ENCODE peak calls at places on chromosomes 1 and 21, in six cellular contexts. One of them, this sample, is unnamed.

GRCh38 chr1:169484107-169484506 is 1.6 kb downstream of the SLC19A2 start:
- DNase-seq in pons: peak; percentile 20
- DNase-seq in stimulated activated CD4-positive, alpha-beta T cell treated with anti-CD3 and anti-CD28 coated beads, Interleukin-1b, Interleukin-23, amount 100 ng/mL, for 24 hours: no peak
- DNase-seq in GM10248: no peak
- DNase-seq in stomach: no peak
- DNase-seq in EL: no peak
- DNase-seq in this sample: peak; percentile 28

GRCh38 chr1:26831546-26832248 is 5.2 kb downstream of the ZDHHC18 start:
- DNase-seq in pons: no peak
- DNase-seq in stimulated activated CD4-positive, alpha-beta T cell treated with anti-CD3 and anti-CD28 coated beads, Interleukin-1b, Interleukin-23, amount 100 ng/mL, for 24 hours: no peak
- DNase-seq in GM10248: no peak
- DNase-seq in stomach: no peak
- DNase-seq in EL: no peak
- DNase-seq in this sample: no peak

GRCh38 chr21:36698160-36699025 is 522 bp upstream of the SIM2 start:
- DNase-seq in pons: no peak
- DNase-seq in stimulated activated CD4-positive, alpha-beta T cell treated with anti-CD3 and anti-CD28 coated beads, Interleukin-1b, Interleukin-23, amount 100 ng/mL, for 24 hours: no peak
- DNase-seq in GM10248: peak; percentile 18
- DNase-seq in stomach: peak; percentile 77
- DNase-seq in EL: no peak
- DNase-seq in this sample: peak; percentile 68

GRCh38 chr1:243831463-243831862 is 18.6 kb downstream of the AKT3 start:
- DNase-seq in pons: no peak
- DNase-seq in stimulated activated CD4-positive, alpha-beta T cell treated with anti-CD3 and anti-CD28 coated beads, Interleukin-1b, Interleukin-23, amount 100 ng/mL, for 24 hours: no peak
- DNase-seq in GM10248: no peak
- DNase-seq in stomach: no peak
- DNase-seq in EL: no peak
- DNase-seq in this sample: no peak

GRCh38 chr1:243287652-243288051 is 31.8 kb downstream of the SDCCAG8 start:
- DNase-seq in pons: peak; percentile 83
- DNase-seq in stimulated activated CD4-positive, alpha-beta T cell treated with anti-CD3 and anti-CD28 coated beads, Interleukin-1b, Interleukin-23, amount 100 ng/mL, for 24 hours: no peak
- DNase-seq in GM10248: peak; percentile 52
- DNase-seq in stomach: no peak
- DNase-seq in EL: peak; percentile 86
- DNase-seq in this sample: peak; percentile 94

GRCh38 chr21:18424250-18424649 is 20.7 kb upstream of the TMPRSS15 start:
- DNase-seq in pons: no peak
- DNase-seq in stimulated activated CD4-positive, alpha-beta T cell treated with anti-CD3 and anti-CD28 coated beads, Interleukin-1b, Interleukin-23, amount 100 ng/mL, for 24 hours: no peak
- DNase-seq in GM10248: no peak
- DNase-seq in stomach: no peak
- DNase-seq in EL: no peak
- DNase-seq in this sample: no peak

GRCh38 chr21:40054403-40054802 is 187.2 kb downstream of the PCP4 start:
- DNase-seq in pons: no peak
- DNase-seq in stimulated activated CD4-positive, alpha-beta T cell treated with anti-CD3 and anti-CD28 coated beads, Interleukin-1b, Interleukin-23, amount 100 ng/mL, for 24 hours: no peak
- DNase-seq in GM10248: no peak
- DNase-seq in stomach: peak; percentile 87
- DNase-seq in EL: no peak
- DNase-seq in this sample: peak; percentile 77

GRCh38 chr1:84785231-84785630 is 95.0 kb upstream of the SSX2IP start:
- DNase-seq in pons: no peak
- DNase-seq in stimulated activated CD4-positive, alpha-beta T cell treated with anti-CD3 and anti-CD28 coated beads, Interleukin-1b, Interleukin-23, amount 100 ng/mL, for 24 hours: no peak
- DNase-seq in GM10248: no peak
- DNase-seq in stomach: no peak
- DNase-seq in EL: no peak
- DNase-seq in this sample: no peak

GRCh38 chr21:45248301-45248892 is 39.3 kb downstream of the POFUT2 start:
- DNase-seq in pons: no peak
- DNase-seq in stimulated activated CD4-positive, alpha-beta T cell treated with anti-CD3 and anti-CD28 coated beads, Interleukin-1b, Interleukin-23, amount 100 ng/mL, for 24 hours: no peak
- DNase-seq in GM10248: no peak
- DNase-seq in stomach: no peak
- DNase-seq in EL: no peak
- DNase-seq in this sample: no peak

GRCh38 chr1:91968334-91968733 is 19.1 kb downstream of the BRDT start:
- DNase-seq in pons: no peak
- DNase-seq in stimulated activated CD4-positive, alpha-beta T cell treated with anti-CD3 and anti-CD28 coated beads, Interleukin-1b, Interleukin-23, amount 100 ng/mL, for 24 hours: no peak
- DNase-seq in GM10248: no peak
- DNase-seq in stomach: no peak
- DNase-seq in EL: no peak
- DNase-seq in this sample: no peak

GRCh38 chr1:246447501-246447900 is 59.6 kb downstream of the SMYD3 start:
- DNase-seq in pons: no peak
- DNase-seq in stimulated activated CD4-positive, alpha-beta T cell treated with anti-CD3 and anti-CD28 coated beads, Interleukin-1b, Interleukin-23, amount 100 ng/mL, for 24 hours: no peak
- DNase-seq in GM10248: no peak
- DNase-seq in stomach: no peak
- DNase-seq in EL: peak; percentile 26
- DNase-seq in this sample: no peak

GRCh38 chr1:208231929-208232360 is 12.2 kb downstream of the PLXNA2 start:
- DNase-seq in pons: no peak
- DNase-seq in stimulated activated CD4-positive, alpha-beta T cell treated with anti-CD3 and anti-CD28 coated beads, Interleukin-1b, Interleukin-23, amount 100 ng/mL, for 24 hours: no peak
- DNase-seq in GM10248: no peak
- DNase-seq in stomach: no peak
- DNase-seq in EL: peak; percentile 90
- DNase-seq in this sample: peak; percentile 56

GRCh38 chr1:77543822-77544448 is 138.5 kb downstream of the ZZZ3 start:
- DNase-seq in pons: no peak
- DNase-seq in stimulated activated CD4-positive, alpha-beta T cell treated with anti-CD3 and anti-CD28 coated beads, Interleukin-1b, Interleukin-23, amount 100 ng/mL, for 24 hours: no peak
- DNase-seq in GM10248: no peak
- DNase-seq in stomach: no peak
- DNase-seq in EL: peak; percentile 31
- DNase-seq in this sample: peak; percentile 47

GRCh38 chr21:44582980-44583799 is 2.8 kb upstream of the KRTAP10-5 start:
- DNase-seq in pons: no peak
- DNase-seq in stimulated activated CD4-positive, alpha-beta T cell treated with anti-CD3 and anti-CD28 coated beads, Interleukin-1b, Interleukin-23, amount 100 ng/mL, for 24 hours: no peak
- DNase-seq in GM10248: no peak
- DNase-seq in stomach: no peak
- DNase-seq in EL: no peak
- DNase-seq in this sample: no peak

GRCh38 chr1:174875306-174875705 is 124.4 kb upstream of the CACYBP start:
- DNase-seq in pons: peak; percentile 31
- DNase-seq in stimulated activated CD4-positive, alpha-beta T cell treated with anti-CD3 and anti-CD28 coated beads, Interleukin-1b, Interleukin-23, amount 100 ng/mL, for 24 hours: no peak
- DNase-seq in GM10248: no peak
- DNase-seq in stomach: peak; percentile 89
- DNase-seq in EL: no peak
- DNase-seq in this sample: peak; percentile 87